ENCODE peak calls at places on chromosomes 16 and 17, in four cellular contexts. B is GM12878, F is GM12891, Q is K562. N is an unnamed sample.

GRCh38 chr17:68204736-68205135 is 43.1 kb upstream of the AMZ2 start:
- DNase-seq in B (no peak), F (no peak), Q (peak), N (no peak)

GRCh38 chr17:66210208-66210574 is 18.3 kb upstream of the CEP112 start:
- DNase-seq in B (no peak), F (no peak), Q (no peak), N (no peak)

GRCh38 chr16:23847938-23848337 is 12.2 kb downstream of the PRKCB start:
- DNase-seq in B (no peak), F (no peak), Q (peak), N (no peak)

GRCh38 chr17:40069751-40070643 is 7.2 kb downstream of the THRA start:
- DNase-seq in B (no peak), F (no peak), Q (peak), N (no peak)

GRCh38 chr16:70438325-70438982 is 446 bp downstream of the ST3GAL2 start:
- DNase-seq in B (no peak), F (no peak), Q (peak), N (no peak)

GRCh38 chr17:34580685-34581445 is 1.5 kb downstream of the TMEM132E start:
- DNase-seq in B (no peak), F (no peak), Q (peak), N (no peak)

GRCh38 chr17:59830846-59831486 is 61.8 kb downstream of the TUBD1 start:
- DNase-seq in B (no peak), F (no peak), Q (no peak), N (no peak)

GRCh38 chr16:70653809-70654771 is 7.7 kb downstream of the IL34 start:
- DNase-seq in B (peak), F (peak), Q (peak), N (peak)

GRCh38 chr16:23410176-23410575 is 42.8 kb downstream of the COG7 start:
- DNase-seq in B (no peak), F (no peak), Q (no peak), N (no peak)

GRCh38 chr16:87318158-87318644 is 1.0 kb upstream of the C16orf95 start:
- DNase-seq in B (no peak), F (no peak), Q (peak), N (no peak)

GRCh38 chr17:27495460-27495859 is 39.2 kb downstream of the KSR1 start:
- DNase-seq in B (no peak), F (peak), Q (no peak), N (no peak)

GRCh38 chr16:85446846-85447656 is 166.1 kb upstream of the GSE1 start:
- DNase-seq in B (peak), F (no peak), Q (no peak), N (peak)

GRCh38 chr17:72381597-72382397 is 261.0 kb downstream of the SOX9 start:
- DNase-seq in B (no peak), F (no peak), Q (no peak), N (no peak)

GRCh38 chr17:10614536-10615155 is 42.5 kb downstream of the MYH3 start:
- DNase-seq in B (no peak), F (peak), Q (peak), N (peak)

GRCh38 chr16:69286941-69287713 is 24.0 kb upstream of the VPS4A start:
- DNase-seq in B (peak), F (no peak), Q (peak), N (peak)

GRCh38 chr16:49592507-49593422 is 219.2 kb downstream of the C16orf78 start:
- DNase-seq in B (no peak), F (peak), Q (peak), N (no peak)

GRCh38 chr16:19861811-19862327 is 22.8 kb downstream of the GPRC5B start:
- DNase-seq in B (no peak), F (no peak), Q (no peak), N (no peak)

GRCh38 chr17:17727111-17727659 is 45.9 kb downstream of the RAI1 start:
- DNase-seq in B (no peak), F (no peak), Q (no peak), N (no peak)

GRCh38 chr17:12457493-12457892 is 208.2 kb upstream of the MYOCD start:
- DNase-seq in B (no peak), F (no peak), Q (no peak), N (no peak)

GRCh38 chr17:35315283-35315682 is 58.1 kb downstream of the SLFN11 start:
- DNase-seq in B (no peak), F (no peak), Q (peak), N (no peak)

GRCh38 chr17:58446086-58446485 is 28.8 kb upstream of the RNF43 start:
- DNase-seq in B (no peak), F (no peak), Q (no peak), N (no peak)

GRCh38 chr17:51119415-51120356 is 982 bp downstream of the SPAG9 start:
- DNase-seq in B (no peak), F (no peak), Q (peak), N (peak)

GRCh38 chr17:64741038-64741641 is 79.0 kb upstream of the SMURF2 start:
- DNase-seq in B (no peak), F (no peak), Q (no peak), N (peak)

GRCh38 chr17:6505425-6506142 is 50.8 kb downstream of the PITPNM3 start:
- DNase-seq in B (no peak), F (no peak), Q (no peak), N (no peak)

GRCh38 chr16:78179666-78180065 is 80.2 kb downstream of the WWOX start:
- DNase-seq in B (no peak), F (no peak), Q (no peak), N (no peak)

GRCh38 chr17:5868916-5869475 is 201.2 kb upstream of the WSCD1 start:
- DNase-seq in B (no peak), F (no peak), Q (no peak), N (no peak)

GRCh38 chr16:68444058-68444657 is 4.2 kb downstream of the SMPD3 start:
- DNase-seq in B (no peak), F (no peak), Q (peak), N (no peak)

GRCh38 chr17:37135581-37135980 is 186.8 kb downstream of the AATF start:
- DNase-seq in B (no peak), F (no peak), Q (no peak), N (no peak)

GRCh38 chr17:60381958-60382357 is 10.0 kb downstream of the USP32 start:
- DNase-seq in B (no peak), F (no peak), Q (peak), N (no peak)

GRCh38 chr17:42679001-42679491 is 2.3 kb upstream of the PLEKHH3 start:
- DNase-seq in B (no peak), F (no peak), Q (peak), N (peak)

GRCh38 chr17:61403846-61404701 is 4.4 kb downstream of the TBX2 start:
- DNase-seq in B (no peak), F (peak), Q (no peak), N (no peak)

GRCh38 chr17:61402073-61402541 is 2.5 kb downstream of the TBX2 start:
- DNase-seq in B (no peak), F (no peak), Q (no peak), N (no peak)

GRCh38 chr17:61404702-61405046 is 5.0 kb downstream of the TBX2 start:
- DNase-seq in B (no peak), F (peak), Q (no peak), N (no peak)

GRCh38 chr17:61401280-61402072 is 1.8 kb downstream of the TBX2 start:
- DNase-seq in B (no peak), F (no peak), Q (no peak), N (no peak)

DNA sequence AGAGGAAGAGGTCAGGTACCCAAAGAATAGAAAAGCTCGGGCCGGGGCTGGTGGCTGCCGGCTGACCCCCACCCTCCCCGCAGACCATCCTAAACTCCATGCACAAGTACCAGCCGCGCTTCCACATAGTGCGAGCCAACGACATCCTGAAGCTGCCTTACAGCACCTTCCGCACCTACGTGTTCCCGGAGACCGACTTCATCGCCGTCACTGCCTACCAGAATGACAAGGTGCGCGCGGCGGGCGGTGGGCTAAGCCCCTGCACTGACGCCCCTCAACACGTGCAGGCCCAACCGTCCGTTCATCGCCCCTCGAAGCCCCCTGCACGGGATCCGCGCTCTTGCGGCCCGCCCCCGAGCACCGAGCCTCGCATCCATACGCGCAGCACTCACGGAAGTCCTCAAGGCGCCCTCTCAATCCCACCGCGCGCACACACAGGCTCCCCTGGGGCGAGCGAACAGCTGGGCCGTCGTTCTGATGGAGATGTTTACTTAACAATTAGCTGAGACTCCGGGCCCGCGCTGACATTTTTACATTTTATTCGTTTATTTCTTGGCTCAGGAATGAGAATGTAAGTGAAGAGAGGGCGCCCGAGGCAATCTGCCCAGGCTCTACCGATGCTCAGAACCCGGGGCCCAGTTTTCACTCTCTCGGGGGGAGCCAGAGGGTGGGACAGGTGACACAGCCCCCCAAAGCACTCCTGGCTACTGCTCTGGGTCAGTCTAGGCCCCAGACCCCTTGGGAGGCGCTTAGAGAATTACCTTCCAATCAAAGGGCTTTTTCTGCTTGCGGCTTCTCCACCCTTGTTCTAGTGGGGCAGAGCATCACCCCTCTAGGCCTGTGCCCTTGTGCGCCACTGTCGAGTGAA is 3.6 kb downstream of the TBX2 start:
- DNase-seq in B (no peak), F (peak), Q (no peak), N (no peak)
- TF ChIP-seq SPI1 in B (no peak), F (no peak), Q (no peak), N (no peak)

DNA sequence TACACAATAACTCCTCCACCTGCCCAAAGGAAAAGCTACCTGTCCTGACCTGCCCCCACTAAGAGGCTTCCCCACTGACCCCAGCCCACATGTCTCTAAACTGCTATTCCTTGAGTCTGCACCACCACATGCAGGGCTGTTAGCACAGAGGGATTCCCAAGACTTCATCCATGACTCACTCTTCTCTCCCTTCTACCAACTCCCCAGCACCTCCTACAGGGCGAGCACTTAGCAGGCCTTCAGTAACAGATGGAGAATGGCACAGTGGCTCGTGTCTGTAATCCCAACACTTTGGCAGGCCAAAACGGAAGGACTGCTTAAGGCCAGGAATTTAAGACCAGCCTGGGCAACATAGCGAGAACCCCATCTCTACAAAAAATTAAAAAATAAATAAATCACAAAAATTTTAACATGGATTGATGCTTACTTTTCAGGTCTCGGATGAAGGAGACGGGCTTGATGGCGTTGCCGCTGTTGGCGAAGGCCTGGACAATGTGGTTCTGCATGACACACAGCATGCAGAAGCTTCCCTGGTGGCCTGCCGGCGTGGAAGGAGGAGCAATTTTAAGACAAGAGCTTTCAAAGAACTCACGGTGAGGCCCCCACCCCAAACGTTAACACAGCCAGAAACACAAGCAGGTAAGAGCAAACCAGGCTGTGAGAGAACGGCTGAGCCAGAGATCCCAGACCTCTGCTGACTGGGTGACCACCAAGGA is 12.0 kb downstream of the USP36 start:
- DNase-seq in B (no peak), F (no peak), Q (peak), N (no peak)
- TF ChIP-seq SPI1 in B (no peak), F (no peak), Q (no peak), N (no peak)

GRCh38 chr17:75979705-75980187 is 706 bp downstream of the TEN1 start:
- DNase-seq in B (no peak), F (no peak), Q (no peak), N (no peak)

GRCh38 chr17:75981019-75981615 is 2.1 kb downstream of the TEN1 start:
- DNase-seq in B (no peak), F (no peak), Q (no peak), N (no peak)

GRCh38 chr17:75980188-75981018 is 1.4 kb downstream of the TEN1 start:
- DNase-seq in B (no peak), F (no peak), Q (peak), N (no peak)

GRCh38 chr17:75985986-75986385 is 6.9 kb downstream of the TEN1 start:
- DNase-seq in B (no peak), F (no peak), Q (no peak), N (no peak)

DNA sequence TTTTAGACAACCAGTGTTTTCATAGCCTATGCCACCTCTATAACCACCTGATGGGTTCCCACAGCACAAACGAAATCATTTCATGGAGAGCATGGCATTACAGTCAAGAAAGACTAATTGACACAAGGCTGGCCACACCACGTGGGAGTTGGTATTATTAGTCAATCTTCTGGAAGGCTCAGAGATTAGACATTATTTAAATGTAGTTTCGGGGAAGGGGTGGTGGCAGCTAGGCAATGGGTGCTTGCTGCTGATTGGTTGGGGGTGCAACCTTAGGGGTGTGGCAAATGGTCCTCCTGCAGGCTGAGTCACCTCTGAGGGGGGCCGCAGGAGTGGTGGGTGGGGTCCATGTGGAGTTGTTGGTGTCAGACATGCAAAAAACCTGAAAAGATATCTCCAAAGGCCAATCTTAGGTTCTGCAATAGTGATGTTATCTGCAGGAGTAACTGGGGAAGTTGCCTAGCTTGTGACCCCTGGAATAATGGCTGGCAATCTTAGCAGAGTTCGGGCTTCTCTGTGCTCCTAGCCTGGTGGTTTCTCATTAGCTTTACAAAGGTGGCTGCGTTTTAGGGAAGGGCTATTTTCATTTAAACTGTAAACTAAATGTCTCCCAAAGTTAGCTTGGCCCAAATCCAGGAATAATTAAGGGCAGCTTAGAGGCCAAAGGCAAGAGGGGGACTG is 4.6 kb downstream of the TEN1 start:
- DNase-seq in B (no peak), F (no peak), Q (peak), N (no peak)
- TF ChIP-seq SPI1 in B (no peak), F (no peak), Q (no peak), N (no peak)

DNA sequence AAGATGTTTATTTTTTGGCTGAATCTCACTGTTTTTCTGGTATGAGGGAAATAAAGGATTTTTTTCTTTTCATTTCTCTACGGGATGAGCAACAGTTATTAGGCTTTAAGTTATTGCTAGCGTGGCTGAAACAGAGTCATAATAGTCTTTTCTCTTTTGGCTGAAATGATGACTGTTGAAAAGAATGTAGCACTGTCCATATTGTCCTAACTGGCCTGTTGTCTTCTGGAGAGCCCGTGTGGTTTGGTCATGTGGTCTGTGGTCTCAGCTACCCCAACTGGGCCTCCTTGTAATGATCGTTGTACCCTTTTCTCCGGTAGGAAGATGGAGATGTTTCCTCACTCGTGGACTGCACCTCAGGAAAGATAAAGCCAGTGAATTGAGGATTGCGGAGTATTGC is 36.6 kb downstream of the EPN2 start:
- DNase-seq in B (no peak), F (no peak), Q (no peak), N (no peak)
- TF ChIP-seq SPI1 in B (no peak), F (no peak), Q (no peak), N (no peak)

GRCh38 chr16:9047689-9048301 is 43.6 kb upstream of the HAPSTR1 start:
- DNase-seq in B (peak), F (no peak), Q (peak), N (peak)
- TF ChIP-seq SPI1 in B (peak), F (peak), Q (peak), N (no peak)

GRCh38 chr16:66858740-66859396 is 14.7 kb downstream of the CA7 start:
- DNase-seq in B (no peak), F (no peak), Q (no peak), N (no peak)
- TF ChIP-seq SPI1 in B (no peak), F (no peak), Q (no peak), N (no peak)

DNA sequence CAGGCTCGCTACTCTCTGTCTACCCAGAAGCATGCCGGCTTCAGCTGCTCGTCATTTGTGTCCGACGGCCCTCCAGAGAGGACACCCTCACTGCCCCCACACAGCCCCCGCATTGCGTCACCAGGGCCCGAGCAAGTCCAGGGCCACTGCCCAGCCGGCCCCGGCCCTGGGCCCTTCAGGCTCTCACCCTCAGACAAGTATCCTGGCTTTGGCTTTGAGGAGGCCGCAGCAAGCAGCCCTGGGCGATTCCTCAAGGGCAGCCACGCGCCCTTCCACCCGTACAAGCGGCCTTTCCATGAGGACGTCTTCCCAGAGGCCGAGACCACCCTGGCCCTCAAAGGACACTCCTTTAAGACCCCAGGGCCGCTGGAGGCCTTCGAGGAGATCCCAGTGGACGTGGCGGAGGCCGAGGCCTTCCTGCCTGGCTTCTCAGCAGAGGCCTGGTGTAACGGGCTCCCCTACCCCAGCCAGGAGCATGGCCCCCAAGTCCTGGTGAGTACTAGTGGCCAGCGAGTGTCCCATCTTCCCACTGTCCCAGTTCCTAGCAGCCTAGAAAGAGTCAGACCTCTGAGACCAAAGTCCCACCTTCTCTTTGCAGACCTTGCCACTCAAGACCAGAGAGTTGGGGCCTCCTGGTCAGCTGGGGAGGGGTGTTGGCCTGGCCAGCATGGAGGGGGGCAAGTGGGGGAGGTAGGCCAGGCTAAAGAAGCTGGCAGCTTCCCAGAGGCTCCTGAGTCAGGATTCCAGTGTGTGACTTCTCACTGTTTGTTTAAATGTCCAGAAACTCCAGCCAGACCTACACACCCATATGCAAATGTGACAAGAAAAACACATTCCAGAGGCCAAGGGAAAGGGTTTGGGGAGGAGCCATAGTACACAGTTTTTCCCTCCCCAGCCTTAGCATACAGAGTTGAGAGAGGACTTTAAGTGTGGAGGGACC is 18.6 kb downstream of the FOXN1 start:
- DNase-seq in B (no peak), F (no peak), Q (peak), N (no peak)
- TF ChIP-seq SPI1 in B (no peak), F (no peak), Q (no peak), N (no peak)

GRCh38 chr17:22505660-22506059 is 813.3 kb downstream of the KCNJ18 start:
- DNase-seq in B (no peak), F (no peak), Q (no peak), N (no peak)
- TF ChIP-seq SPI1 in B (no peak), F (no peak), Q (no peak), N (no peak)

N was measured in HL-60.